ENCODE peak calls at places on chromosomes 3 and 15, in five cellular contexts. X is SK-MEL-5; Z is T-helper 2 cell; U is stimulated activated CD4-positive, alpha-beta T cell treated with anti-CD3 and anti-CD28 coated beads, Interleukin-1b, Interleukin-23, amount 100 ng/mL, for 1 hour; M is stimulated activated CD8-positive, alpha-beta memory T cell treated with anti-CD3 and anti-CD28 coated beads, Interleukin-4, amount 100 ng/mL, for 24 hours. I is an unnamed sample.

GRCh38 chr3:53842436-53843194 is 3.6 kb downstream of the CHDH start:
- DNase-seq in M (no peak), Z (no peak), U (no peak), X (peak), I (no peak)

GRCh38 chr3:99647081-99647480 is 8.7 kb downstream of the COL8A1 start:
- DNase-seq in U (no peak), X (no peak), Z (no peak), M (no peak), I (no peak)

GRCh38 chr3:139759470-139759869 is 81.7 kb upstream of the NMNAT3 start:
- DNase-seq in X (no peak), M (no peak), Z (no peak), U (no peak), I (no peak)

GRCh38 chr15:58447244-58448010 is 15.6 kb downstream of the LIPC start:
- DNase-seq in U (no peak), Z (no peak), M (no peak), X (peak), I (no peak)

GRCh38 chr3:13451301-13451673 is 28.8 kb upstream of the HDAC11 start:
- DNase-seq in M (no peak), U (no peak), Z (no peak), X (no peak), I (no peak)

GRCh38 chr3:31102196-31102879 is 207.9 kb upstream of the GADL1 start:
- DNase-seq in X (no peak), Z (no peak), M (no peak), U (no peak), I (no peak)

GRCh38 chr3:103991461-103992115 is 1375.1 kb upstream of the ALCAM start:
- DNase-seq in U (no peak), X (peak), Z (no peak), M (no peak), I (no peak)

GRCh38 chr3:46544771-46545503 is 21.2 kb downstream of the LRRC2 start:
- DNase-seq in X (no peak), Z (no peak), U (no peak), M (no peak), I (no peak)

GRCh38 chr3:59412506-59412905 is 362.7 kb upstream of the CFAP20DC start:
- DNase-seq in X (no peak), M (no peak), Z (no peak), U (no peak), I (no peak)

GRCh38 chr3:140767536-140767935 is 89.7 kb downstream of the TRIM42 start:
- DNase-seq in M (no peak), U (no peak), Z (no peak), X (no peak), I (no peak)

GRCh38 chr3:196085534-196085933 is 3.6 kb upstream of the TFRC start:
- DNase-seq in U (no peak), X (no peak), M (no peak), Z (no peak), I (no peak)

GRCh38 chr3:67901681-67902080 is 247.3 kb upstream of the SUCLG2 start:
- DNase-seq in M (no peak), X (peak), U (no peak), Z (no peak), I (no peak)

GRCh38 chr15:29143909-29144308 is 125.7 kb downstream of the NSMCE3 start:
- DNase-seq in M (no peak), U (no peak), Z (no peak), X (no peak), I (no peak)

GRCh38 chr3:172591876-172592771 is 68.9 kb upstream of the TNFSF10 start:
- DNase-seq in X (no peak), Z (peak), M (peak), U (peak), I (no peak)

GRCh38 chr3:29454326-29454725 is 173.5 kb downstream of the RBMS3 start:
- DNase-seq in Z (no peak), X (peak), M (no peak), U (no peak), I (no peak)

GRCh38 chr15:31128919-31129768 is 27.6 kb upstream of the TRPM1 start:
- DNase-seq in Z (peak), X (peak), U (peak), M (peak), I (peak)

GRCh38 chr15:96316953-96317629 is 13.4 kb upstream of the NR2F2 start:
- DNase-seq in U (no peak), X (no peak), Z (no peak), M (no peak), I (no peak)

GRCh38 chr3:9408546-9408945 is 11.1 kb downstream of the SETD5 start:
- DNase-seq in U (no peak), Z (no peak), M (no peak), X (no peak), I (no peak)

GRCh38 chr3:52484680-52485461 is 10.3 kb upstream of the STAB1 start:
- DNase-seq in Z (no peak), M (no peak), U (no peak), X (no peak), I (no peak)

GRCh38 chr3:127483902-127484591 is 106.5 kb downstream of the TPRA1 start:
- DNase-seq in M (peak), X (no peak), U (no peak), Z (no peak), I (no peak)

GRCh38 chr3:192833177-192833890 is 84.3 kb downstream of the MB21D2 start:
- DNase-seq in U (no peak), Z (no peak), M (no peak), X (no peak), I (peak)

GRCh38 chr3:188712257-188712924 is 459.4 kb upstream of the TPRG1 start:
- DNase-seq in U (no peak), X (no peak), M (no peak), Z (no peak), I (no peak)

GRCh38 chr15:84112025-84112424 is 123.5 kb upstream of the GOLGA6L4 start:
- DNase-seq in Z (no peak), X (peak), M (no peak), U (no peak), I (peak)

GRCh38 chr3:134978658-134979057 is 183.6 kb downstream of the EPHB1 start:
- DNase-seq in U (no peak), M (no peak), Z (no peak), X (no peak), I (no peak)

GRCh38 chr3:100993309-100993708 is at the start of gene ABI3BP:
- DNase-seq in X (peak), Z (no peak), U (no peak), M (no peak), I (no peak)

GRCh38 chr3:184717608-184717995 is 5.7 kb upstream of the MAGEF1 start:
- DNase-seq in X (peak), U (no peak), M (no peak), Z (no peak), I (no peak)

GRCh38 chr3:113275876-113276580 is 64.7 kb downstream of the BOC start:
- DNase-seq in Z (no peak), U (no peak), X (peak), M (no peak), I (no peak)